ENCODE peak calls at places on chromosomes 16 and 17, in five cellular contexts. S is stomach, O is esophagus squamous epithelium, Q is lower leg skin, D is AG09309. V is an unnamed sample.

GRCh38 chr17:43550754-43551153 is 4.6 kb upstream of the ETV4 start:
- DNase-seq in S (no peak), O (no peak), Q (no peak), D (no peak), V (no peak)

GRCh38 chr16:58332997-58333700 is 38.3 kb upstream of the PRSS54 start:
- DNase-seq in S (no peak), O (no peak), Q (no peak), D (no peak), V (no peak)

GRCh38 chr16:14600164-14600563 is 29.9 kb downstream of the PARN start:
- DNase-seq in S (no peak), O (no peak), Q (no peak), D (no peak), V (peak; percentile 42)

GRCh38 chr17:76368545-76368944 is 14.8 kb upstream of the PRPSAP1 start:
- DNase-seq in S (no peak), O (no peak), Q (no peak), D (no peak), V (no peak)

GRCh38 chr17:1709971-1710806 is at the start of gene TLCD2:
- DNase-seq in S (peak; percentile 80), O (no peak), Q (no peak), D (peak; percentile 18), V (peak; percentile 52)

GRCh38 chr17:75129576-75129975 is 2.0 kb downstream of the NT5C start:
- DNase-seq in S (no peak), O (no peak), Q (no peak), D (no peak), V (no peak)

GRCh38 chr16:89055894-89056555 is 37.6 kb upstream of the ACSF3 start:
- DNase-seq in S (no peak), O (no peak), Q (no peak), D (no peak), V (no peak)

GRCh38 chr17:17097763-17098345 is 55.6 kb downstream of the MPRIP start:
- DNase-seq in S (no peak), O (no peak), Q (no peak), D (no peak), V (no peak)

GRCh38 chr16:11264155-11264832 is 4.8 kb downstream of the TNP2 start:
- DNase-seq in S (no peak), O (no peak), Q (no peak), D (no peak), V (no peak)

GRCh38 chr17:8965394-8966168 is at the start of gene PIK3R5:
- DNase-seq in S (peak; percentile 65), O (no peak), Q (no peak), D (no peak), V (peak; percentile 94)

GRCh38 chr17:80086081-80086480 is 15.3 kb upstream of the GAA start:
- DNase-seq in S (no peak), O (no peak), Q (no peak), D (no peak), V (no peak)

GRCh38 chr16:79698341-79698753 is 97.8 kb upstream of the MAF start:
- DNase-seq in S (no peak), O (no peak), Q (no peak), D (peak; percentile 70), V (no peak)

GRCh38 chr17:80979547-80980378 is 11.9 kb upstream of the CHMP6 start:
- DNase-seq in S (no peak), O (no peak), Q (no peak), D (no peak), V (no peak)

GRCh38 chr17:72590382-72590781 is 469.6 kb downstream of the SOX9 start:
- DNase-seq in S (no peak), O (no peak), Q (no peak), D (no peak), V (no peak)

DNA sequence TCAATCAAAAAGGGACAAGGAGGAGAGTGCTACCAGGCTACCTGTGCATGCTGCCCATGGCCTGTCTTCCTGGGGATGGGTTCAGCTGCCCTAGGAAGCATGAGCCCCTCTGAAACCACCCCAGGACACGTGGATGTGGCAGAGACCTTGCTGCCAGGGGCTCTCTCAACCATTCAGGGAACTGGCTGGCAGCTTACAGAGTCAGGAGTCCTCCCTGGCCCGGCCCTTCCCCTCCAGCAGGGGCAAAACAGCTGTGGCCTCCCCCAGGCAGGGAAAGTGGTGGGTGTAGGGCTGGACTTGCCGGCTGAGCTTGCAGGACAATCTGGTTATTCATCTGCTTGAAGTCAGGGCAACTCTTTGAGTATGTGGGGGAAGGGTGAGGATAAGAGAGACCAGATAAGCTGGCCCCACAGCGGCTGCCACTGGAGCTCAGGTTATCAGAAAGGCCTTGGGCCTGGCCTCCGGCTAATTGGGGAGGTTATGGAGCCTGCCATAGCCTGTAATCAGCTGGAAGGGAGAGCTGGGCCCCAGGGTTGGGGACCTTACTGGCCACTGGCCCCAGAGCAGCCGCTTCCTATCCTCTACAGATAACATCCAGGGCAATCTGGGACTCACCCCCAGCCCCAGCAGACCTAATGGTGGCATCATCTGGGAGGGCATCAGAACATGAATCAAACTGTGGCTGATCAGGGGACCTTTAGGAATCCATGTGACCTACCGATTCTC is 5.6 kb upstream of the TBX2 start:
- DNase-seq in S (no peak), O (no peak), Q (no peak), D (no peak), V (no peak)
- TF ChIP-seq CTCF in S (no peak), O (no peak), Q (no peak), D (no peak), V (no peak)

DNA sequence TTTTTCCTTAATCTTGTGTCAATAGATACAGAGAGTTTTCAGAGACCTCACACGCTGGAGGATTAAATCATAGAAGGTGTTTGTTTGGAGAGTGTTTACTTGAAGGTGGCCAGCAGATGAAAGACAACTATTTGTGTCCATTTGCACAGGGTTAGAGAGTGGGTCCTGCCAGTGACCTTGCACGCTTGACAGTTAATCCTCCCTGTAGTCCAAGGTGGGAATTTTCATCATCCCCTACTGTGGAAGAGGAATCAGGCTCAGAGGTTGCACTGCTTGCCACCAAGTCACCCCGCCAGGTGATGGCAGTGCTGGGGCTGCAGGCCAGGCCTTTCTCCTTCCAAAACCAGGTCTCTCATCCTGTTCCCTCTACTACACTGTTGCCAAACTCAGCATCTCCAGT is 12.3 kb downstream of the CDH1 start:
- DNase-seq in S (no peak), O (no peak), Q (no peak), D (no peak), V (no peak)
- TF ChIP-seq CTCF in S (no peak), O (no peak), Q (no peak), D (no peak), V (peak; percentile 12)

DNA sequence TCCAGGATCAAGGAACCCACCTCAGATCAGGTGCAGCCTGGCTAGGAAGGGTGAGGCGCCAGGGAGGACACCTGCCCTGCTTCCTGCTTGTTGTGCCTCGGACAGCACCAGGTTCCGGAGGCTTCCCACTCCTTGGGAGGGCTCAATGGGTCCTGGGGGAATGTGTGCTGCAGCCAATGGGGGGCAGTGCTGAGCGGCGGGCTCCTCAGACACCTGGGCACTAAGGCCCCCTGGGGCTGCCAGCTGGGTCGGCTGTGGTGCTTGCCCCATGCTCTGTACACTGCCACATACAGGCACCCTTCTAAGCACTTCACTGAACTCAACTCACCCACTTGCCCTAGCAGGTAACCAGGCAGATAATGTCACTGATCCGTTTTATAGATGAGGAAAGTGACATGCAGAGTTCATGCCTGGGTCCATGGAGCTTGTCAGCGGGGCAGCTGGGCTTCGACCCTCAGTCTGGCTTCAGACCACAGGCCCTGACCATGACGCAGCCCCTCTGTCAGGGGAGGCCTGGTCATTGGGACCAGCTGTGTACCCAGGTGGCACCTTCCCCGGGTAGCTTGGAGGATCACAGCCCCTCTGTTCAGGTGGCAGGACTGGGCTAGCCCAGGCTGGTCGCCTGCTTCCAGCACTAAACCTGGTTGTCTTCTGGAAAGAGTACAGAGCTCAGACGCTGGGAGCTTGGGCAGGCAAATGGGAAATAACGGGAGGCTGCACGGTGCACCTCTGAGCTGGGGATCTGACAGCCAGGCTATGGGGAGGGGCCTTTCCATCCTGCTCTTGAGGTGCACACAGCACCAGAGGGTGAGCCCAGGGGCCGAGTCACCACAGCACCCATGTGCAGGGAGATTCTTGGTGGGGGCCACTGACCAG is 8.2 kb downstream of the FN3K start:
- DNase-seq in S (no peak), O (no peak), Q (no peak), D (no peak), V (no peak)
- TF ChIP-seq CTCF in S (no peak), O (no peak), Q (no peak), D (no peak), V (no peak)

GRCh38 chr17:4958102-4958501 is 7.2 kb downstream of the ENO3 start:
- DNase-seq in S (no peak), O (no peak), Q (no peak), D (no peak), V (no peak)

GRCh38 chr17:4956493-4957061 is 5.7 kb downstream of the ENO3 start:
- DNase-seq in S (peak; percentile 46), O (no peak), Q (no peak), D (no peak), V (no peak)

GRCh38 chr17:4951486-4951885 is 567 bp downstream of the ENO3 start:
- DNase-seq in S (no peak), O (no peak), Q (no peak), D (no peak), V (no peak)

GRCh38 chr17:4953461-4953961 is 2.6 kb downstream of the ENO3 start:
- DNase-seq in S (no peak), O (no peak), Q (no peak), D (peak; percentile 58), V (no peak)

DNA sequence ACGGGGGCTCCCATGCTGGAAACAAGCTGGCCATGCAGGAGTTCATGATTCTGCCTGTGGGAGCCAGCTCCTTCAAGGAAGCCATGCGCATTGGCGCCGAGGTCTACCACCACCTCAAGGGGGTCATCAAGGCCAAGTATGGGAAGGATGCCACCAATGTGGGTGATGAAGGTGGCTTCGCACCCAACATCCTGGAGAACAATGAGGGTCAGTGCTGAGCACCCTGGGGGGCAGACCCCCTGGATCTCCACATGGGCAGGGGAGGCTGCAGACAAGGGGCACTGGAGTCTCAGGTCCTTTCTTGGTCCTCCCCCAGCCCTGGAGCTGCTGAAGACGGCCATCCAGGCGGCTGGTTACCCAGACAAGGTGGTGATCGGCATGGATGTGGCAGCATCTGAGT is 4.2 kb downstream of the ENO3 start:
- DNase-seq in S (no peak), O (no peak), Q (no peak), D (no peak), V (no peak)
- TF ChIP-seq CTCF in S (no peak), O (no peak), Q (no peak), D (no peak), V (no peak)